ENCODE peak calls at places on chromosomes 3 and 15, in four cellular contexts. P is stomach, D is HepG2, F is IMR-90. I is an unnamed sample.

GRCh38 chr15:89613031-89613430 is 37.8 kb downstream of the TICRR start:
- DNase-seq in D (no peak), F (no peak), P (no peak), I (no peak)

GRCh38 chr3:108311797-108312196 is 15.4 kb downstream of the HHLA2 start:
- DNase-seq in D (no peak), F (peak; percentile 20), P (no peak), I (no peak)

GRCh38 chr15:23069496-23070166 is 30.3 kb upstream of the TUBGCP5 start:
- DNase-seq in P (no peak), D (no peak), F (no peak), I (no peak)

GRCh38 chr3:58835075-58835474 is 168.5 kb upstream of the FAM3D start:
- DNase-seq in P (no peak), D (no peak), F (peak; percentile 38), I (no peak)

GRCh38 chr3:7195934-7196333 is 335.0 kb downstream of the GRM7 start:
- DNase-seq in F (no peak), D (no peak), P (no peak), I (no peak)

GRCh38 chr3:123547881-123548534 is 36.8 kb downstream of the HACD2 start:
- DNase-seq in D (no peak), F (no peak), P (no peak), I (no peak)

GRCh38 chr15:84992157-84992940 is 10.7 kb downstream of the PDE8A start:
- DNase-seq in F (peak; percentile 87), D (peak; percentile 49), P (peak; percentile 46), I (no peak)

GRCh38 chr15:90160781-90161727 is 40.1 kb upstream of the SEMA4B start:
- DNase-seq in P (peak; percentile 95), D (peak; percentile 68), F (no peak), I (no peak)

GRCh38 chr3:93988764-93989163 is 8.8 kb downstream of the ARL13B start:
- DNase-seq in F (no peak), D (no peak), P (no peak), I (no peak)

GRCh38 chr3:126571078-126571477 is 12.3 kb upstream of the C3orf22 start:
- DNase-seq in F (no peak), D (no peak), P (no peak), I (no peak)

GRCh38 chr3:49803464-49804140 is 541 bp downstream of the INKA1 start:
- DNase-seq in D (no peak), P (no peak), F (peak; percentile 39), I (peak; percentile 79)

GRCh38 chr3:49804141-49805041 is 1.3 kb downstream of the INKA1 start:
- DNase-seq in D (no peak), F (no peak), P (no peak), I (no peak)

GRCh38 chr3:49805367-49805782 is 2.3 kb downstream of the INKA1 start:
- DNase-seq in D (no peak), P (peak; percentile 83), F (peak; percentile 56), I (no peak)

GRCh38 chr3:49801160-49801559 is 1.5 kb upstream of the CDHR4 start:
- DNase-seq in D (no peak), F (no peak), P (no peak), I (no peak)

GRCh38 chr3:49802719-49803463 is at the start of gene INKA1:
- DNase-seq in P (peak; percentile 91), F (peak; percentile 72), D (peak; percentile 75), I (peak; percentile 91)
- TF ChIP-seq POLR2A in P (no peak), F (no peak), D (no peak), I (peak; percentile 35)

DNA sequence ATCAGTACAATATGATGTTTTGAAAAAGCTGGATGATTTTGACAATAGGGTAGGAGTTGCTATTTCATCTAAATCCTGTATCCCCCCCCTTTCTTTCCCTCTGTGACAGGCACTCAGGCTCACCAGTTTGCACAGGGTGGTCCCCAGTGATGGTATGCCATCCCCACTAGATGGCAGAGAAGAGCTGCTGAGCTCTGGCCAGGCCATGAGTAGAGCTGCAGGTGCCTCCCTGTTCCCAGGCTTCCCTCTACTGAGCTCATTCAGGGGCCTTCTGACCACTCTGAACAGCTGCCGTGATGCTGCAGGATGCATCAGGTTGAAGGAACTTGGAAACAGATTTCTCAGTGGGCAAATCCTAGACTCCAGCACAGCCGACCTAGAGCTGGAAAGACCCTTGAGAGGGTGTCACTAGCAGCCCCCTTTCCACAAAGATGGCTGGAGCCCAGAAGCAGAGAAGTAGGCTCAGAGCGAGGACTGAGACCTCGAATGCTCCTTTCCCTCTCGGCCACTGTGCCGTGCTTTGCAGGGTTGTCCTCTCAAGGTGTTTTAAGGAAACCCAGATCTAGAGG is 45.1 kb downstream of the EFCAB12 start:
- DNase-seq in D (peak; percentile 74), P (peak; percentile 55), F (peak; percentile 85), I (peak; percentile 72)
- TF ChIP-seq POLR2A in D (no peak), P (no peak), F (peak; percentile 56), I (no peak)

DNA sequence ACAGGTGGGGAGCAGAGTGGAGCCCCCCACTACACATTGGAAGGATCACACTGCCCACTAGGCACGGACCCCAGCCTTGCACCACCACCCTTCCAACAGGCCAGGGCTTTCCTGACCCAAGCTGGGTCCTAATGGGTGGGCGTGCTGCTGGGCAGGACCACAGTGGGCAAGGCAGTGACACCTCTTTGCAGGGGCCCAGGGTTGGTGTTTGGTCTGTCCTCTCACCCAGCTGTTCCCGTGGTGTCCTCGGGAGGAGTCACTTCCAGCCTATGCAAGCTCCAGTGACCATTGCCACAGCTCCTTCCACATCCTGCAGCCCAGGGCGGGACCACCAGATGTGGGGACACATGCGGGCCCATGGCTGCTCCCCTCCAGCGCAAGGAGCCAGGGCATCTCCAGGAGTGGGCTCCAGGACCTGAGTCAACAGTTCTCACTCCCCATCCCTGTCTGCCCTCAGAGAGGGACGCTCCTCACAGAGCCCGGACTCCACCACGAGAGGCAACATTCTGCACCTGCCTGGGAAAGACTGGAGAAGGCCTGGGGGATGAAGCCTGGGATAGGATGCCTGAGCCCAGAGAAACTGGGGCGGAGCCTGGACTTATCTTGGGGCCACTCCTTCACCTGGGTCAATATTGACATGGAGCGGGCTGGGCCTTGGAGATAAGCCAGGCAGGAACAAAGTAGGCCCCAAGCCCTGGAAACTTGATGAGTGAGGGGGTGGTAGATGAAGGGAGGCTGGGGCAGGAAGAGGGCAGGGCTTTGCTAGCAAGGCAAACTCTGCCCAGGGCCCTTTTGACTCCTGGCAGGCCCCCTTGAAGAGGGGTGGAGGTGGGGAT is 3.9 kb upstream of the VILL start:
- DNase-seq in P (peak; percentile 97), F (no peak), D (peak; percentile 81), I (peak; percentile 44)
- TF ChIP-seq POLR2A in P (no peak), F (no peak), D (no peak), I (no peak)

GRCh38 chr15:69074011-69074842 is 59.7 kb downstream of the NOX5 start:
- DNase-seq in P (peak; percentile 71), D (peak; percentile 20), F (peak; percentile 54), I (peak; percentile 58)
- TF ChIP-seq POLR2A in P (no peak), D (no peak), F (no peak), I (peak; percentile 33)

DNA sequence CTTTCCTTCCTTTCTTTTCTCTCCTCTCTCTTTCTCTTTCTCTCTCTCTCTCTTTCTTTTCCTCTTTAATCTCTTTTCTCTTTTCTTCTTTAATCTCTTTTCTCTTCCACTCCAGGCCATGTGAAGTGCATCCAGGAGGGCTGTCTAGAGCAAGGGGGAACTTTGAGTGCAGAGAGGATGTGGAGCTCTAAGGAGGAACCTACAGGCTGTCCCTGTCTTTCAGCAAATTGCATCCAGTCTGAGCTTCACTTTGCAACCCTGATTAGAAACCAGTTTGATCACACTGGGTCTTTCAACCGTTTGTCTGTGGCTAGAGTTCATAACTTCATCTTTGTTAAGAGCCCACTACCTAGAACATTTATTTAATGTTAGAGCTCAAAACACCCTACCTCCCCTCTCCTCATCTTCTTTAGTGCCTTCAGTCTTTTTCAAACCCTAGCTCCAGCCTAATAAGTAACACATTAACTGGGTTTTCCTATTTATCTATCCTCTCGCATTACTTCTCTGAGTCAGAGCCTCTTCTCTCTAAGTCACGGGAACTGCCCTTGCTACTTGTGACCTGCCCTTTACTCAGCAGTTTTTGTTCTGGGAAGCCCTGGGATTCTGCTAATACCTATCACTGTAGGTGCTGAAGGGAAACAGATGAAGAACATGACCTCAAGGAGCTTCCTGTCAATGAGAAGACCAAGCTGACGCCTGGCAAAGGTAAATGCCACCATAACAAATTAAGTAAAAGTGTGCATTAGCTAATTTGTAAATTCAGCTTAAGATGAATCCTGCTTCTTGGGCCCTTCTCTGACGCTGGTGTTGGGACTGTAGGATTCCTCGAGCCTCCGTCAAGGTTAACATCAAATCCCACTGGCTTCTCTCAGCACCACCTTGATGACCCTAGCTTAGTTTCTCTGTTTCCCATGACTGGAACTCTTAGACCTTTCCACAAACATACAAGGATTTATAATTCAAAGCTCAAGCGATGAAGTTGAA is at the start of gene GCNT3:
- DNase-seq in F (peak; percentile 12), P (no peak), D (peak; percentile 90), I (no peak)
- TF ChIP-seq POLR2A in F (no peak), P (no peak), D (peak; percentile 40), I (no peak)